ENCODE peak calls at places on chromosomes 4 and X, in ten cellular contexts. H, T, O, D, L, B, G, P, R and K are unnamed samples.

GRCh38 chr4:110211007-110211769 is 12.8 kb upstream of the ELOVL6 start:
- DNase-seq in T (no peak), B (no peak), D (peak; percentile 25), H (peak; percentile 26), L (peak; percentile 8), R (peak; percentile 41), P (peak; percentile 41), O (no peak), G (no peak), K (peak; percentile 51)

GRCh38 chr4:161256716-161257115 is 907.1 kb downstream of the FSTL5 start:
- DNase-seq in O (no peak), P (peak; percentile 2), R (no peak), D (no peak), L (peak; percentile 1), G (no peak), T (no peak), H (peak; percentile 37), B (no peak), K (no peak)

GRCh38 chrX:13894888-13895564 is 78.1 kb upstream of the GPM6B start:
- DNase-seq in R (no peak), D (no peak), T (no peak), L (no peak), O (no peak), B (no peak), G (no peak), H (no peak), P (no peak), K (no peak)

GRCh38 chrX:117996918-117997480 is 119.6 kb downstream of the KLHL13 start:
- DNase-seq in G (no peak), T (no peak), B (no peak), L (no peak), D (no peak), H (no peak), R (peak; percentile 14), O (no peak), P (peak; percentile 12), K (no peak)

GRCh38 chrX:130623508-130623907 is 221.7 kb downstream of the RBMX2 start:
- DNase-seq in R (no peak), G (no peak), D (no peak), B (no peak), O (no peak), L (no peak), H (no peak), P (no peak), T (no peak), K (no peak)

GRCh38 chr4:1745697-1746096 is 24.4 kb downstream of the TACC3 start:
- DNase-seq in T (no peak), P (no peak), B (no peak), H (no peak), D (no peak), G (no peak), O (no peak), R (no peak), L (no peak), K (no peak)

GRCh38 chr4:114754616-114755015 is 156.0 kb downstream of the UGT8 start:
- DNase-seq in D (no peak), P (no peak), H (no peak), L (no peak), O (no peak), R (no peak), T (no peak), G (no peak), B (no peak), K (no peak)

GRCh38 chr4:78876568-78877320 is 62.5 kb downstream of the PAQR3 start:
- DNase-seq in D (no peak), P (no peak), H (no peak), B (no peak), G (no peak), L (no peak), T (no peak), O (no peak), R (no peak), K (no peak)

GRCh38 chrX:28188526-28188925 is 207.3 kb upstream of the DCAF8L1 start:
- DNase-seq in R (peak; percentile 1), T (no peak), L (no peak), B (no peak), D (no peak), P (no peak), H (peak; percentile 41), O (no peak), G (no peak), K (no peak)

GRCh38 chr4:18314731-18315130 is 293.2 kb upstream of the LCORL start:
- DNase-seq in P (no peak), G (no peak), H (no peak), T (no peak), O (no peak), B (no peak), D (no peak), R (no peak), L (no peak), K (no peak)

GRCh38 chr4:81723927-81724587 is 252.3 kb upstream of the RASGEF1B start:
- DNase-seq in T (no peak), P (no peak), H (no peak), D (peak; percentile 31), B (no peak), R (no peak), O (no peak), G (no peak), L (no peak), K (no peak)

GRCh38 chr4:138007572-138007971 is 234.6 kb downstream of the SLC7A11 start:
- DNase-seq in P (no peak), R (no peak), B (no peak), L (no peak), T (no peak), D (no peak), H (peak; percentile 2), O (no peak), G (no peak), K (no peak)

GRCh38 chrX:104343408-104344129 is 88.8 kb upstream of the ESX1 start:
- DNase-seq in O (no peak), T (peak; percentile 24), B (no peak), R (peak; percentile 75), P (peak; percentile 1), H (peak; percentile 63), G (no peak), L (no peak), D (peak; percentile 60), K (peak; percentile 4)

GRCh38 chr4:123479944-123480343 is 83.3 kb downstream of the SPRY1 start:
- DNase-seq in T (no peak), L (no peak), G (no peak), D (no peak), B (no peak), H (no peak), R (peak; percentile 42), O (no peak), P (no peak), K (peak; percentile 71)

GRCh38 chrX:131752493-131753198 is 208.8 kb downstream of the OR13H1 start:
- DNase-seq in O (peak; percentile 87), T (no peak), D (peak; percentile 89), P (no peak), L (peak; percentile 89), H (no peak), R (peak; percentile 8), B (peak; percentile 79), G (no peak), K (peak; percentile 45)